ENCODE peak calls at places on chromosomes 2 and 18, in four cellular contexts. J is HL-60, C is fibroblast of pulmonary artery, P is heart right ventricle. E is an unnamed sample.

GRCh38 chr2:204860249-204860648 is 315.0 kb downstream of the PARD3B start:
- DNase-seq in J (no peak), C (no peak), P (no peak), E (no peak)

GRCh38 chr2:138615257-138615656 is 113.7 kb downstream of the SPOPL start:
- DNase-seq in J (no peak), C (peak; percentile 9), P (no peak), E (no peak)

GRCh38 chr2:152134488-152135280 is 35.8 kb upstream of the CACNB4 start:
- DNase-seq in J (no peak), C (peak; percentile 42), P (no peak), E (no peak)

GRCh38 chr2:238260879-238261278 is 21.0 kb upstream of the HES6 start:
- DNase-seq in J (no peak), C (no peak), P (peak; percentile 49), E (no peak)

GRCh38 chr18:3907955-3908354 is 458.0 kb downstream of the TGIF1 start:
- DNase-seq in J (no peak), C (no peak), P (no peak), E (no peak)

GRCh38 chr2:120346034-120346666 is at the start of gene INHBB:
- DNase-seq in J (no peak), C (no peak), P (no peak), E (peak; percentile 24)

GRCh38 chr2:55051026-55051866 is 995 bp upstream of the RTN4 start:
- DNase-seq in J (peak; percentile 47), C (peak; percentile 98), P (no peak), E (peak; percentile 87)

GRCh38 chr2:127173073-127173472 is 47.0 kb downstream of the CYP27C1 start:
- DNase-seq in J (no peak), C (peak; percentile 86), P (no peak), E (no peak)

GRCh38 chr2:233469261-233470006 is 97.1 kb downstream of the USP40 start:
- DNase-seq in J (no peak), C (no peak), P (peak; percentile 72), E (no peak)

GRCh38 chr2:175049671-175050070 is 44.5 kb upstream of the CHN1 start:
- DNase-seq in J (no peak), C (no peak), P (no peak), E (no peak)

GRCh38 chr18:50817898-50818250 is 1.9 kb downstream of the MRO start:
- DNase-seq in J (no peak), C (peak; percentile 76), P (no peak), E (no peak)

GRCh38 chr2:950627-950992 is at the start of gene SNTG2:
- DNase-seq in J (no peak), C (no peak), P (peak; percentile 43), E (no peak)

GRCh38 chr2:236600892-236601291 is 31.3 kb downstream of the ACKR3 start:
- DNase-seq in J (no peak), C (no peak), P (no peak), E (no peak)

GRCh38 chr2:23120161-23120560 is 264.8 kb upstream of the KLHL29 start:
- DNase-seq in J (no peak), C (no peak), P (no peak), E (no peak)

GRCh38 chr2:236824836-236825235 is 255.2 kb downstream of the ACKR3 start:
- DNase-seq in J (no peak), C (no peak), P (no peak), E (no peak)

GRCh38 chr2:127185720-127186119 is 34.4 kb downstream of the CYP27C1 start:
- DNase-seq in J (no peak), C (no peak), P (no peak), E (no peak)

GRCh38 chr2:97699765-97700444 is 13.5 kb upstream of the ZAP70 start:
- DNase-seq in J (peak; percentile 90), C (peak; percentile 80), P (no peak), E (peak; percentile 95)

GRCh38 chr2:217993817-217994459 is 8.9 kb downstream of the TNS1 start:
- DNase-seq in J (peak; percentile 29), C (peak; percentile 53), P (peak; percentile 78), E (peak; percentile 61)

GRCh38 chr2:240460781-240461431 is 25.4 kb downstream of the GPC1 start:
- DNase-seq in J (no peak), C (no peak), P (peak; percentile 10), E (no peak)

GRCh38 chr2:96861074-96861473 is 3.3 kb upstream of the ANKRD39 start:
- DNase-seq in J (no peak), C (no peak), P (no peak), E (no peak)

GRCh38 chr2:130744287-130745117 is 10.8 kb upstream of the AMER3 start:
- DNase-seq in J (no peak), C (no peak), P (no peak), E (no peak)

GRCh38 chr2:66030553-66030952 is 404.4 kb upstream of the MEIS1 start:
- DNase-seq in J (no peak), C (no peak), P (no peak), E (no peak)

GRCh38 chr18:77207540-77207939 is 42.1 kb upstream of the GALR1 start:
- DNase-seq in J (peak; percentile 57), C (peak; percentile 82), P (peak; percentile 57), E (peak; percentile 59)

GRCh38 chr2:201887851-201888451 is 81.6 kb downstream of the CDK15 start:
- DNase-seq in J (no peak), C (no peak), P (no peak), E (no peak)

GRCh38 chr18:51288582-51288981 is 91.1 kb upstream of the MEX3C start:
- DNase-seq in J (no peak), C (peak; percentile 21), P (no peak), E (no peak)

GRCh38 chr2:218960196-218961165 is 1.0 kb downstream of the CDK5R2 start:
- DNase-seq in J (no peak), C (no peak), P (no peak), E (no peak)

GRCh38 chr2:6370753-6371152 is 495.0 kb downstream of the CMPK2 start:
- DNase-seq in J (no peak), C (no peak), P (no peak), E (no peak)

GRCh38 chr2:179226203-179226960 is 38.2 kb downstream of the SESTD1 start:
- DNase-seq in J (no peak), C (no peak), P (no peak), E (no peak)

GRCh38 chr18:37552296-37552695 is 13.3 kb downstream of the CELF4 start:
- DNase-seq in J (no peak), C (no peak), P (no peak), E (no peak)

DNA sequence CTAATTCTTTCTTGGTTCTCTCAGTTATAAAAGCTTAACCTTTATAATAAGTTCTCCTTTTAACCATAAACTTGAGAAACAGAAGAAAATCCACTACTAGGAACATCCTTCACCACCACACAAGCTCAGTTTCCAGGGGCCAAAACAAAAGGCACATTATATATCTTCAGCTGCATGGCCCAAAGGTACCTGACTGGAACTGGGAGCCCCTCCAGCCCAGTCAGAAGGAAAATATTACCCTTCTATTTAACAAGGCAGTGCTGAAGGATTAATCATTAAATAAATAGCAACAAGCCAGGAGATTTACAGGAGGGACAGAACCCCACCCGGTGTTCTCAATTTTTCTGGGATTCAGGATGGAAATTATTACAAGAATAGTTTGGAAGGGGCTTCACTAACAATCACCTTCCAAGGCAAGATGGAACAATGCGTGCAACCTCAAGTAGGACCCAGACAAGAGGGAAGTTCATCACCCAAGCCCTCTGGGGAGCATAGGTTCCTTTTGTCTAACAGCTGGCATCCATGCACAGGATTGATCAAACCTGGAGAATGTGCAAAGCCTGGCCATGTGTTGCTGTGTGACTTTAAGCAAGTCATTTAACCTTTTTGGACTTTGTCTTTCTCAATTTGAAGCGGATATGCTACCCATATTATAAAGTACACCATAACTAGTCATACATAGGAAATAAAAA is 159.6 kb upstream of the SETBP1 start:
- DNase-seq in J (no peak), C (no peak), P (no peak), E (no peak)
- H3K4me3 ChIP-seq in J (no peak overlapping the region), C (no peak overlapping the region), P (no peak overlapping the region), E (no peak overlapping the region)

GRCh38 chr2:173400760-173401159 is 46.1 kb downstream of the CDCA7 start:
- DNase-seq in J (no peak), C (peak; percentile 11), P (no peak), E (peak; percentile 60)
- TF ChIP-seq CTCF in J (no peak), C (peak; percentile 32), P (no peak), E (peak; percentile 67)

GRCh38 chr2:160428425-160428763 is 65.2 kb downstream of the RBMS1 start:
- DNase-seq in J (no peak), C (no peak), P (no peak), E (no peak)
- H3K4me3 ChIP-seq in J (no peak overlapping the region), C (peak overlapping the region; percentile 42), P (peak overlapping the region; percentile 26), E (peak overlapping the region; percentile 40)

GRCh38 chr18:49170925-49171509 is 220.3 kb upstream of the SMAD7 start:
- DNase-seq in J (peak; percentile 64), C (no peak), P (no peak), E (peak; percentile 19)

GRCh38 chr18:49170145-49170544 is 219.4 kb upstream of the SMAD7 start:
- DNase-seq in J (no peak), C (no peak), P (no peak), E (no peak)

GRCh38 chr18:49168281-49168680 is 217.5 kb upstream of the SMAD7 start:
- DNase-seq in J (no peak), C (no peak), P (no peak), E (no peak)

GRCh38 chr18:49167084-49167483 is 216.3 kb upstream of the SMAD7 start:
- DNase-seq in J (no peak), C (no peak), P (no peak), E (no peak)

GRCh38 chr18:49168970-49169619 is 218.3 kb upstream of the SMAD7 start:
- DNase-seq in J (no peak), C (no peak), P (no peak), E (no peak)
- TF ChIP-seq CTCF in J (no peak), C (no peak), P (no peak), E (no peak)